ENCODE peak calls at places on chromosomes 7 and 10, in seven cellular contexts. H is RWPE1, Y is fibroblast of lung, A is cardiac muscle cell, I is GM06990, J is adrenal gland, Z is GM13976. V is an unnamed sample.

GRCh38 chr7:116399808-116400207 is 99.7 kb upstream of the CAV2 start:
- DNase-seq in Z (no peak), I (no peak), A (peak), H (peak), Y (peak), J (no peak), V (no peak)

GRCh38 chr10:130250127-130250526 is 113.9 kb downstream of the GLRX3 start:
- DNase-seq in A (no peak), H (no peak), I (no peak), J (no peak), Y (no peak), Z (no peak), V (no peak)

GRCh38 chr7:93715234-93715633 is 140.7 kb upstream of the CALCR start:
- DNase-seq in Y (peak), A (peak), Z (peak), J (peak), H (peak), I (no peak), V (peak)

GRCh38 chr7:66631471-66631870 is 2.8 kb downstream of the KCTD7 start:
- DNase-seq in I (no peak), J (no peak), Z (no peak), H (no peak), Y (peak), A (peak), V (no peak)

GRCh38 chr7:2208712-2209111 is 24.0 kb downstream of the MAD1L1 start:
- DNase-seq in H (no peak), I (no peak), A (no peak), Z (no peak), Y (no peak), J (no peak), V (no peak)

GRCh38 chr10:33153266-33153967 is 181.1 kb downstream of the NRP1 start:
- DNase-seq in H (no peak), Z (no peak), A (no peak), I (no peak), Y (no peak), J (no peak), V (no peak)

GRCh38 chr7:36408589-36408988 is 18.9 kb downstream of the ANLN start:
- DNase-seq in Z (no peak), Y (no peak), H (no peak), I (no peak), J (no peak), A (peak), V (no peak)

GRCh38 chr10:75425291-75426079 is 5.9 kb upstream of the LRMDA start:
- DNase-seq in H (no peak), Z (no peak), Y (no peak), J (no peak), I (no peak), A (no peak), V (no peak)

GRCh38 chr10:80506836-80507483 is 30.7 kb upstream of the SH2D4B start:
- DNase-seq in H (no peak), Y (no peak), A (no peak), Z (no peak), I (no peak), J (no peak), V (no peak)

GRCh38 chr7:157471259-157472125 is 134.7 kb downstream of the DNAJB6 start:
- DNase-seq in I (no peak), Z (no peak), A (no peak), Y (no peak), J (no peak), H (no peak), V (no peak)

GRCh38 chr7:36651404-36651803 is 72.9 kb downstream of the AOAH start:
- DNase-seq in H (no peak), Y (peak), J (no peak), A (peak), Z (no peak), I (no peak), V (no peak)

GRCh38 chr10:98318861-98319260 is 50.9 kb upstream of the LOXL4 start:
- DNase-seq in J (no peak), Y (no peak), I (no peak), A (no peak), Z (no peak), H (no peak), V (no peak)

GRCh38 chr7:154928136-154929005 is 74.6 kb downstream of the PAXIP1 start:
- DNase-seq in J (peak), A (peak), Z (peak), I (peak), H (peak), Y (peak), V (peak)

GRCh38 chr7:1274121-1274875 is 41.6 kb downstream of the UNCX start:
- DNase-seq in A (no peak), I (no peak), J (no peak), Y (no peak), Z (no peak), H (no peak), V (no peak)

GRCh38 chr10:2885276-2885955 is 181.9 kb upstream of the PFKP start:
- DNase-seq in A (no peak), J (no peak), Z (no peak), Y (no peak), H (no peak), I (no peak), V (no peak)

GRCh38 chr10:65273063-65273462 is 1652.8 kb upstream of the LRRTM3 start:
- DNase-seq in Y (no peak), A (no peak), I (no peak), H (no peak), J (no peak), Z (no peak), V (no peak)

GRCh38 chr10:132458595-132459251 is 61.7 kb downstream of the PWWP2B start:
- DNase-seq in Y (no peak), Z (peak), H (peak), I (peak), J (peak), A (peak), V (peak)

GRCh38 chr7:115728518-115728917 is 302.0 kb downstream of the TFEC start:
- DNase-seq in Y (no peak), I (no peak), Z (no peak), A (no peak), H (no peak), J (no peak), V (no peak)

GRCh38 chr10:114638874-114639625 is 19.0 kb downstream of the ABLIM1 start:
- DNase-seq in Z (no peak), A (peak), I (peak), H (no peak), J (no peak), Y (peak), V (no peak)

GRCh38 chr10:54434782-54435181 is 366.2 kb downstream of the PCDH15 start:
- DNase-seq in Y (no peak), H (no peak), J (no peak), Z (peak), A (no peak), I (no peak), V (no peak)

GRCh38 chr7:95246935-95247370 is 77.4 kb downstream of the PON1 start:
- DNase-seq in Z (peak), J (peak), A (peak), H (peak), I (peak), Y (peak), V (peak)

GRCh38 chr7:2710256-2710655 is 22.3 kb downstream of the AMZ1 start:
- DNase-seq in I (peak), J (no peak), Z (peak), A (no peak), Y (no peak), H (no peak), V (peak)

GRCh38 chr7:885261-885892 is 9.0 kb downstream of the GET4 start:
- DNase-seq in A (no peak), I (no peak), H (no peak), Y (no peak), J (peak), Z (no peak), V (no peak)

GRCh38 chr10:92591550-92592140 is 1.3 kb upstream of the KIF11 start:
- DNase-seq in Y (peak), Z (peak), H (peak), I (peak), A (peak), J (peak), V (peak)

GRCh38 chr7:35613150-35613549 is 81.8 kb downstream of the HERPUD2 start:
- DNase-seq in Y (no peak), A (no peak), H (no peak), Z (no peak), I (no peak), J (no peak), V (no peak)

DNA sequence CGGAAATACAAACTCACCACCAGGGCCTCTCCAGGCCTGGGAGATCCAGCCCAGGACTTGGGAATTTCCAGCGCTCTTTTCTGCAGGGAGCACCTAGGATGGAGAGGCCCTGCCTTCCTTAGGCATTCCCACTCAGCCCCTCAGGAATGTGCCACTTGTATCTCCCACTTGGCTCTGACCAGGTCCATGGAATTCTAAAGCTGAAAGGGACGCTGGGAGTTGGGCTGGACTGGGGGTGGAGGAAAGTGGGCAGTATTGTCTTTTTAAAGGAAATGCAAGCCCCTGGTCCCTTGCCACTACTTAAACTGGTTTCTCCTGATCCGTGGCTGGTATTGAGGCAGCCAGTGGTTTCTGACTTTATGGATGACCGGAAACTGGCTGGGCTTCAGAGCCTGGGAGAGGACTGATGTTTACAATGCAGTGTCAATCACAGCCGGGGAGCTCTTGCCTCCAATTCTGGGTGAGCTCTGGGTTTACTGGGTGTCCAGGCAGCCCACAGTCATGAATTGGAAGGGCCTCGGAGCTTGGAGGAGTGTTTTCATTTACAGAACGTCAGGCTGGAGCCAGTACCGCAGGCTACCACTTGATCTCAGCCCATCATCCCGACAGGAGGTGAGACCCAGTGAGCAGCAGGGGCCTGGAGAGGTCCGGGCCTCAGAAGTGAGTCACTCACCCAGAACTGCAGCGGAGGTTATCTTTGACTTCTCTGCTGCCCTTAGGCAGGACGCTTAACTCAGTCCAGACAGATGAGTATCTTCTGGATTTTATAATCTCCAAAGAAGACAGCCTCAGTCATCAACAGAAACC is 27.3 kb downstream of the AGAP3 start:
- DNase-seq in I (no peak), Z (no peak), Y (peak), A (peak), J (no peak), H (peak), V (no peak)
- TF ChIP-seq CTCF in I (no peak), Z (no peak), Y (no peak), A (no peak), J (no peak), H (no peak), V (no peak)

DNA sequence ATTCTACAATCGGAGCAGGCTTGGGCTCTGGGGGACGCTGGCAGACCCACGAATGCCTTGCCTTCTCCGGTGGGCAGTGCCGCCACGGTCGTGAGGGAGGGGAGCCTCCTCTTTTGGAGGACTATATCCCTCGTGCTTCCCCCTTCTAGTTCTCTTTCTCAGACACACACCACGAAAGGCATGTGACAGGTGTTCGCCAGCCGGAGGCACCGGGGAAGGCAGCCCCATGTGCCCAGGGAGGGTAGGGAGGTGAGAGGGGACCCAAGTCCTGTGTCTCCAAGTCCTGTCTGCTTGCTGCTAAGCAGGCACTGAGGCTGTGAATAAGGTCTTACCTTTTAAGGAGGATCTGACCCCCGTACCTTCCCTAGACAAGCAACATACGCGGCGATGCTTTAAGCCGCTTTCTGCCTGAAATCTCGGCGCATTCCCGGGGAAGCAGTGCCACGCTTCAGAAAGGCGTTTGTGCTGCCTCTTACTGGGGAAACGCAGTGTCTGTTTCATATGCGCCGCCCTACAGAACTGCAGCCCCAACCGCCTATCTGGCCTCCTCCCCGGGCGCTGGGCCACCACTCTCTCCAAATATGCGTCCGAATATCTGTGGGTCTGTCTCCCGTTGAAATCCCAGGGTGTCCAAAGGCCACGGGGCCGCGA is 809 bp downstream of the PLXNA4 start:
- DNase-seq in J (peak), A (peak), Y (peak), Z (peak), I (no peak), H (no peak), V (peak)
- TF ChIP-seq CTCF in J (no peak), A (peak), Y (peak), Z (no peak), I (no peak), H (no peak), V (no peak)

GRCh38 chr10:73814276-73814895 is 3.0 kb upstream of the NDST2 start:
- DNase-seq in J (no peak), Z (no peak), I (no peak), H (no peak), A (no peak), Y (no peak), V (no peak)

GRCh38 chr10:73813333-73813732 is 1.9 kb upstream of the NDST2 start:
- DNase-seq in Z (no peak), A (no peak), H (no peak), I (no peak), J (no peak), Y (no peak), V (no peak)

GRCh38 chr10:73816917-73817729 is 5.7 kb upstream of the NDST2 start:
- DNase-seq in Y (peak), A (peak), Z (no peak), I (no peak), H (no peak), J (peak), V (no peak)

GRCh38 chr10:73815719-73816030 is 4.3 kb upstream of the NDST2 start:
- DNase-seq in Y (no peak), I (no peak), Z (no peak), H (no peak), J (no peak), A (no peak), V (no peak)

GRCh38 chr10:73814896-73815718 is 3.7 kb upstream of the NDST2 start:
- DNase-seq in A (no peak), H (peak), J (no peak), I (no peak), Z (peak), Y (no peak), V (peak)
- TF ChIP-seq CTCF in A (no peak), H (peak), J (peak), I (peak), Z (peak), Y (peak), V (no peak)

GRCh38 chr7:85186521-85187241 is at the start of gene SEMA3D:
- DNase-seq in J (peak), I (peak), Y (peak), Z (peak), A (peak), H (peak), V (peak)

GRCh38 chr7:85184599-85185354 is 2.1 kb downstream of the SEMA3D start:
- DNase-seq in Y (peak), H (no peak), J (peak), Z (no peak), I (no peak), A (peak), V (no peak)

GRCh38 chr7:85186083-85186520 is 754 bp downstream of the SEMA3D start:
- DNase-seq in Z (peak), J (peak), A (peak), Y (peak), H (peak), I (peak), V (no peak)

GRCh38 chr7:85183296-85183695 is 3.6 kb downstream of the SEMA3D start:
- DNase-seq in I (no peak), A (no peak), H (no peak), J (no peak), Y (no peak), Z (no peak), V (no peak)

DNA sequence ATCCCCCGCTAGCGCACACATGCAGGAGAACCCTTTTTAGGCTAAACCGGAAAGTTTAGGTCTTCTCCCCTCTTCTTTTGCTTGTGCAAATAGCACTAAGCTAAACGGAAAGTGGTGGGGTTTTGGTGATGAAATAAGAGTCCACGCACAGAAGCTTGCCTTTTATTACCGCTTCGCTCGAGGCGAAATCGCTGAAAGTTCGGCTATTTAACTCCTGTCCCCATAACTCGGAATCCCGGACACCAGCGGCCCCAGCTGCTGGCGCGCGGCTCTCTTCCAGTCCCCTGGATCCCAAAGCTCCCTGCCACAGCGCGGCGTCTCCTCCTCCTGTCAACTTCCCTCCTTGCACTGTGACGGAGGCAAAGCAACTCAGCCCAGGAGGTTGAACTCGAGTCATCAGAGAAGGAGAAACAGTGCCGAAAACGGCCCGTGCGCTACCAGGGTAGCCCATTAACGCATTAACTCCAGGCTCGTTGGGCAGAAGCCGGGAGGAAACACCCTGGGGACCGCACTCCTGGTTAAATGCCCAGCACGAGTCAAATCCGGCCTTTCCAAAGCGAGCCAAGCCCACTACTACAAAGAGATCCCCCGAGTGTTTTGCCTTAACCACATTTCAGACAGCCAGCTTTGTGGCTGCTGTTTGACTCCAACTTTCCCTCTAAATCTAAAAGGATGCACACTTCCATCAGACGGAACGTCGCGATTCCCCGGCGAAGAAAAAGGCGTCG is 1.3 kb downstream of the SEMA3D start:
- DNase-seq in I (peak), J (peak), A (peak), Y (peak), Z (peak), H (peak), V (peak)
- TF ChIP-seq CTCF in I (no peak), J (no peak), A (peak), Y (peak), Z (no peak), H (no peak), V (no peak)

DNA sequence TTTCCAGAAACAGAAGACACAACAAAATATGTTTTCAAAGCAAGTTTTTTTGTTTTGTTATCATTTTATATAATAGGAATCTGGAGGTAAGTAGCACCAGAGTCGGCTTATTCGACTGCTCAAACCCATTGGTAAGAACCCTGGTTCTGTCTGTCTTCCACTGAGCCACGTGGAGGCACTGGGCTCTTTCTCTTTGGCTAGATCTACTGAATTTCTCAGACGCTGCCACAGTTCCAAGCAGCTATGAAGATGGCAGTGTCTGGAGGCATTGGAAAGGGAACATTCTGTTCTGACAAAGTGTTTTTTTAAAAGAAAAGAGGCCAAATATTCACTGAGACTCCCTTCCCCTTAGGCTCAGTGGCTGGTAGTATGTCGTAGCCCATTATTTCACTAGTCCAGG is 338.8 kb downstream of the NRG3 start:
- DNase-seq in I (no peak), Y (no peak), J (no peak), A (no peak), Z (no peak), H (no peak), V (no peak)
- TF ChIP-seq CTCF in I (peak), Y (no peak), J (no peak), A (no peak), Z (no peak), H (no peak), V (no peak)

V was measured in GM20000.